ENCODE peak calls at places on chromosomes 16 and 17, in six cellular contexts. M, L, D, R, I and Z are unnamed samples.
A peak's percentile ranks its signal among the peaks of the same experiment; 100 is the strongest.

GRCh38 chr17:65055280-65055707 is 1.2 kb downstream of the GNA13 start:
- DNase-seq in I (no peak), M (peak; percentile 68), R (peak; percentile 10), D (no peak), L (no peak), Z (no peak)

GRCh38 chr16:89288966-89289365 is 71.5 kb downstream of the ZNF778 start:
- DNase-seq in M (no peak), I (no peak), D (no peak), R (no peak), L (no peak), Z (no peak)

GRCh38 chr17:8161289-8162231 is 1.2 kb downstream of the VAMP2 start:
- DNase-seq in M (no peak), I (no peak), D (no peak), L (no peak), R (no peak), Z (no peak)

GRCh38 chr17:82121246-82121645 is 23.2 kb upstream of the FASN start:
- DNase-seq in D (no peak), M (no peak), L (no peak), I (no peak), R (no peak), Z (no peak)

GRCh38 chr17:49567871-49568694 is 7.6 kb upstream of the NXPH3 start:
- DNase-seq in L (peak; percentile 67), I (peak; percentile 86), M (peak; percentile 74), D (peak; percentile 88), R (peak; percentile 86), Z (peak; percentile 71)

GRCh38 chr17:70855401-70856054 is 686.2 kb downstream of the KCNJ2 start:
- DNase-seq in L (no peak), R (no peak), M (no peak), D (no peak), I (no peak), Z (no peak)

GRCh38 chr17:78981010-78981888 is 1.5 kb upstream of the LGALS3BP start:
- DNase-seq in I (no peak), M (no peak), R (no peak), L (no peak), D (no peak), Z (no peak)

GRCh38 chr16:59164461-59164860 is 430.3 kb upstream of the GOT2 start:
- DNase-seq in D (no peak), L (no peak), M (no peak), R (no peak), I (no peak), Z (no peak)

GRCh38 chr17:63151981-63152523 is 186.0 kb downstream of the TANC2 start:
- DNase-seq in L (no peak), M (peak; percentile 74), R (no peak), D (no peak), I (no peak), Z (no peak)

GRCh38 chr17:72388765-72389473 is 268.1 kb downstream of the SOX9 start:
- DNase-seq in D (no peak), L (no peak), M (no peak), I (no peak), R (no peak), Z (peak; percentile 22)

GRCh38 chr17:38465420-38466345 is 37.4 kb downstream of the ARHGAP23 start:
- DNase-seq in I (no peak), M (no peak), D (no peak), L (no peak), R (no peak), Z (no peak)

GRCh38 chr17:67620088-67620487 is 97.6 kb upstream of the NOL11 start:
- DNase-seq in M (no peak), L (no peak), R (no peak), I (no peak), D (no peak), Z (no peak)

GRCh38 chr16:83574388-83574787 is 233.4 kb upstream of the HSBP1 start:
- DNase-seq in M (no peak), D (no peak), I (no peak), R (no peak), L (no peak), Z (no peak)

GRCh38 chr16:75279277-75279676 is 27.9 kb upstream of the BCAR1 start:
- DNase-seq in I (no peak), L (no peak), M (no peak), R (no peak), D (no peak), Z (no peak)

GRCh38 chr16:66457888-66458287 is 30.8 kb downstream of the BEAN1 start:
- DNase-seq in I (no peak), M (no peak), R (no peak), L (no peak), D (no peak), Z (no peak)

GRCh38 chr17:82674656-82675475 is 23.6 kb downstream of the RAB40B start:
- DNase-seq in L (no peak), D (no peak), R (no peak), I (peak; percentile 54), M (peak; percentile 97), Z (no peak)

GRCh38 chr16:22220076-22220453 is 14.0 kb downstream of the EEF2K start:
- DNase-seq in R (no peak), M (no peak), L (no peak), I (no peak), D (no peak), Z (no peak)

GRCh38 chr17:17088104-17088485 is 45.8 kb downstream of the MPRIP start:
- DNase-seq in M (no peak), R (no peak), L (no peak), I (peak; percentile 74), D (no peak), Z (no peak)

GRCh38 chr17:83196088-83196765 is 116.8 kb downstream of the METRNL start:
- DNase-seq in D (no peak), M (no peak), R (no peak), L (no peak), I (no peak), Z (no peak)

GRCh38 chr16:67731071-67731810 is 12.1 kb upstream of the GFOD2 start:
- DNase-seq in I (no peak), L (no peak), R (no peak), D (no peak), M (no peak), Z (no peak)

GRCh38 chr16:84050316-84050715 is 7.7 kb upstream of the SLC38A8 start:
- DNase-seq in M (no peak), R (no peak), D (no peak), L (no peak), I (no peak), Z (no peak)

GRCh38 chr17:56290486-56291118 is 137.3 kb downstream of the ANKFN1 start:
- DNase-seq in M (no peak), R (no peak), L (no peak), D (peak; percentile 3), I (no peak), Z (no peak)

GRCh38 chr17:62860962-62861873 is 53.1 kb upstream of the MARCHF10 start:
- DNase-seq in I (no peak), R (no peak), L (no peak), D (no peak), M (no peak), Z (no peak)

GRCh38 chr17:51540151-51540550 is 279.8 kb downstream of the UTP18 start:
- DNase-seq in L (no peak), R (no peak), D (no peak), M (peak; percentile 88), I (peak; percentile 8), Z (no peak)

GRCh38 chr16:13553453-13553985 is 366.4 kb upstream of the ERCC4 start:
- DNase-seq in R (no peak), L (no peak), I (no peak), M (no peak), D (no peak), Z (no peak)

GRCh38 chr16:54447606-54448440 is 161.2 kb upstream of the IRX3 start:
- DNase-seq in R (no peak), D (peak; percentile 70), L (no peak), M (no peak), I (peak; percentile 31), Z (peak; percentile 91)

GRCh38 chr17:15498107-15498506 is 30.7 kb upstream of the CDRT4 start:
- DNase-seq in M (no peak), R (no peak), D (no peak), L (no peak), I (peak; percentile 14), Z (no peak)

GRCh38 chr17:73251871-73252270 is 9.8 kb downstream of the CPSF4L start:
- DNase-seq in I (no peak), M (no peak), D (no peak), L (no peak), R (no peak), Z (no peak)

GRCh38 chr17:52515927-52516326 is 357.4 kb upstream of the CA10 start:
- DNase-seq in L (no peak), D (no peak), M (no peak), R (no peak), I (no peak), Z (no peak)

GRCh38 chr17:27559996-27560481 is 70.9 kb upstream of the LGALS9 start:
- DNase-seq in I (no peak), L (no peak), M (no peak), D (peak; percentile 36), R (no peak), Z (no peak)

GRCh38 chr17:74213897-74214386 is 571 bp downstream of the TTYH2 start:
- DNase-seq in D (peak; percentile 62), M (no peak), I (no peak), L (no peak), R (peak; percentile 17), Z (peak; percentile 43)

GRCh38 chr16:67804853-67805542 is 1.4 kb downstream of the RANBP10 start:
- DNase-seq in L (no peak), I (no peak), D (no peak), M (no peak), R (no peak), Z (no peak)

GRCh38 chr17:9330903-9331272 is 244.7 kb downstream of the STX8 start:
- DNase-seq in R (no peak), I (peak; percentile 3), L (no peak), M (peak; percentile 29), D (no peak), Z (no peak)